ENCODE peak calls at places on chromosomes 3 and 15, in ten cellular contexts. One of them, this sample, is unnamed.
A peak's percentile ranks its signal among the peaks of the same experiment; 100 is the strongest.

GRCh38 chr3:194537732-194538247 is 51.0 kb upstream of the ATP13A3 start:
- DNase-seq in AG08396: peak; percentile 61
- DNase-seq in breast epithelium: peak; percentile 38
- DNase-seq in Panc1: peak; percentile 43
- DNase-seq in NCI-H510A: no peak
- DNase-seq in Right ventricle myocardium superior: no peak
- DNase-seq in NCI-H774: peak; percentile 52
- DNase-seq in NCI-H2029 treated with DMSO at 0.1 percent for 48 hours: peak; percentile 85
- DNase-seq in HEK293T: no peak
- DNase-seq in SHP77: no peak
- DNase-seq in this sample: no peak

GRCh38 chr3:187274977-187275338 is 16.6 kb downstream of the MASP1 start:
- DNase-seq in AG08396: no peak
- DNase-seq in breast epithelium: peak; percentile 71
- DNase-seq in Panc1: no peak
- DNase-seq in NCI-H510A: no peak
- DNase-seq in Right ventricle myocardium superior: no peak
- DNase-seq in NCI-H774: no peak
- DNase-seq in NCI-H2029 treated with DMSO at 0.1 percent for 48 hours: no peak
- DNase-seq in HEK293T: no peak
- DNase-seq in SHP77: no peak
- DNase-seq in this sample: no peak

GRCh38 chr15:86183765-86184491 is 104.3 kb downstream of the AGBL1 start:
- DNase-seq in AG08396: no peak
- DNase-seq in breast epithelium: no peak
- DNase-seq in Panc1: no peak
- DNase-seq in NCI-H510A: no peak
- DNase-seq in Right ventricle myocardium superior: no peak
- DNase-seq in NCI-H774: no peak
- DNase-seq in NCI-H2029 treated with DMSO at 0.1 percent for 48 hours: no peak
- DNase-seq in HEK293T: no peak
- DNase-seq in SHP77: no peak
- DNase-seq in this sample: no peak

GRCh38 chr15:65828566-65828965 is 36.5 kb upstream of the DENND4A start:
- DNase-seq in AG08396: no peak
- DNase-seq in breast epithelium: no peak
- DNase-seq in Panc1: no peak
- DNase-seq in NCI-H510A: no peak
- DNase-seq in Right ventricle myocardium superior: no peak
- DNase-seq in NCI-H774: no peak
- DNase-seq in NCI-H2029 treated with DMSO at 0.1 percent for 48 hours: no peak
- DNase-seq in HEK293T: no peak
- DNase-seq in SHP77: no peak
- DNase-seq in this sample: peak; percentile 24

GRCh38 chr15:66251790-66252355 is 1.7 kb downstream of the MEGF11 start:
- DNase-seq in AG08396: no peak
- DNase-seq in breast epithelium: no peak
- DNase-seq in Panc1: no peak
- DNase-seq in NCI-H510A: no peak
- DNase-seq in Right ventricle myocardium superior: no peak
- DNase-seq in NCI-H774: no peak
- DNase-seq in NCI-H2029 treated with DMSO at 0.1 percent for 48 hours: no peak
- DNase-seq in HEK293T: no peak
- DNase-seq in SHP77: no peak
- DNase-seq in this sample: no peak

GRCh38 chr3:105829229-105829628 is 39.6 kb downstream of the CBLB start:
- DNase-seq in AG08396: no peak
- DNase-seq in breast epithelium: no peak
- DNase-seq in Panc1: no peak
- DNase-seq in NCI-H510A: no peak
- DNase-seq in Right ventricle myocardium superior: no peak
- DNase-seq in NCI-H774: no peak
- DNase-seq in NCI-H2029 treated with DMSO at 0.1 percent for 48 hours: no peak
- DNase-seq in HEK293T: no peak
- DNase-seq in SHP77: no peak
- DNase-seq in this sample: no peak

GRCh38 chr15:66545249-66545648 is 20.5 kb downstream of the LCTL start:
- DNase-seq in AG08396: no peak
- DNase-seq in breast epithelium: no peak
- DNase-seq in Panc1: no peak
- DNase-seq in NCI-H510A: no peak
- DNase-seq in Right ventricle myocardium superior: no peak
- DNase-seq in NCI-H774: no peak
- DNase-seq in NCI-H2029 treated with DMSO at 0.1 percent for 48 hours: no peak
- DNase-seq in HEK293T: no peak
- DNase-seq in SHP77: no peak
- DNase-seq in this sample: no peak

GRCh38 chr15:57017024-57017423 is 98.6 kb downstream of the TCF12 start:
- DNase-seq in AG08396: no peak
- DNase-seq in breast epithelium: no peak
- DNase-seq in Panc1: no peak
- DNase-seq in NCI-H510A: no peak
- DNase-seq in Right ventricle myocardium superior: no peak
- DNase-seq in NCI-H774: no peak
- DNase-seq in NCI-H2029 treated with DMSO at 0.1 percent for 48 hours: no peak
- DNase-seq in HEK293T: no peak
- DNase-seq in SHP77: no peak
- DNase-seq in this sample: no peak

GRCh38 chr3:17850448-17850847 is 108.0 kb upstream of the TBC1D5 start:
- DNase-seq in AG08396: no peak
- DNase-seq in breast epithelium: no peak
- DNase-seq in Panc1: no peak
- DNase-seq in NCI-H510A: no peak
- DNase-seq in Right ventricle myocardium superior: no peak
- DNase-seq in NCI-H774: no peak
- DNase-seq in NCI-H2029 treated with DMSO at 0.1 percent for 48 hours: no peak
- DNase-seq in HEK293T: no peak
- DNase-seq in SHP77: no peak
- DNase-seq in this sample: no peak

GRCh38 chr15:48279608-48280007 is 51.6 kb upstream of the DUT start:
- DNase-seq in AG08396: no peak
- DNase-seq in breast epithelium: no peak
- DNase-seq in Panc1: no peak
- DNase-seq in NCI-H510A: no peak
- DNase-seq in Right ventricle myocardium superior: no peak
- DNase-seq in NCI-H774: no peak
- DNase-seq in NCI-H2029 treated with DMSO at 0.1 percent for 48 hours: no peak
- DNase-seq in HEK293T: no peak
- DNase-seq in SHP77: no peak
- DNase-seq in this sample: no peak

This sample was measured in effector memory CD4-positive, alpha-beta T cell.